ENCODE peak calls at places on chromosomes 6 and 20, in four cellular contexts. W, C, O and X are unnamed samples.

GRCh38 chr6:127026247-127026646 is 92.2 kb upstream of the RSPO3 start:
- DNase-seq in W (no peak), C (peak), O (no peak), X (peak)

GRCh38 chr6:139699335-139699734 is 324.9 kb upstream of the CITED2 start:
- DNase-seq in W (no peak), C (no peak), O (no peak), X (no peak)

GRCh38 chr6:217048-217659 is 75.1 kb upstream of the DUSP22 start:
- DNase-seq in W (no peak), C (peak), O (peak), X (no peak)

GRCh38 chr6:100160913-100161312 is 166.9 kb upstream of the MCHR2 start:
- DNase-seq in W (no peak), C (peak), O (no peak), X (no peak)

GRCh38 chr20:38550274-38550673 is 30.7 kb upstream of the ADIG start:
- DNase-seq in W (no peak), C (peak), O (no peak), X (no peak)

GRCh38 chr20:3572151-3572550 is 91.0 kb downstream of the GFRA4 start:
- DNase-seq in W (no peak), C (no peak), O (no peak), X (no peak)

GRCh38 chr6:85431271-85431670 is 18.6 kb upstream of the NT5E start:
- DNase-seq in W (no peak), C (no peak), O (no peak), X (no peak)

GRCh38 chr20:17445561-17445960 is 85.6 kb downstream of the BFSP1 start:
- DNase-seq in W (no peak), C (no peak), O (no peak), X (no peak)

GRCh38 chr20:48831702-48832422 is 4.1 kb upstream of the PREX1 start:
- DNase-seq in W (peak), C (no peak), O (no peak), X (no peak)

GRCh38 chr6:21381336-21381963 is 212.1 kb upstream of the SOX4 start:
- DNase-seq in W (no peak), C (no peak), O (no peak), X (no peak)

GRCh38 chr20:34532751-34533150 is 16.5 kb downstream of the DYNLRB1 start:
- DNase-seq in W (no peak), C (no peak), O (no peak), X (no peak)

GRCh38 chr20:35598899-35599775 is 16.5 kb upstream of the SPAG4 start:
- DNase-seq in W (no peak), C (no peak), O (no peak), X (no peak)

GRCh38 chr6:152605901-152606390 is 31.2 kb downstream of the SYNE1 start:
- DNase-seq in W (no peak), C (no peak), O (no peak), X (no peak)

GRCh38 chr6:159132664-159133063 is 36.5 kb upstream of the FNDC1 start:
- DNase-seq in W (no peak), C (no peak), O (peak), X (no peak)

GRCh38 chr6:56840467-56841371 is 114.2 kb upstream of the BEND6 start:
- DNase-seq in W (no peak), C (no peak), O (no peak), X (no peak)

GRCh38 chr6:154683756-154684523 is 49.3 kb upstream of the SCAF8 start:
- DNase-seq in W (no peak), C (no peak), O (no peak), X (no peak)

GRCh38 chr20:23228912-23229311 is 121.7 kb upstream of the NXT1 start:
- DNase-seq in W (no peak), C (no peak), O (no peak), X (no peak)

GRCh38 chr20:44422083-44422482 is 53.6 kb upstream of the TTPAL start:
- DNase-seq in W (no peak), C (no peak), O (no peak), X (peak)

GRCh38 chr6:102766946-102767345 is 1373.4 kb downstream of the GRIK2 start:
- DNase-seq in W (no peak), C (no peak), O (no peak), X (no peak)

GRCh38 chr6:32116674-32117073 is 7.5 kb upstream of the TNXB start:
- DNase-seq in W (no peak), C (peak), O (no peak), X (no peak)

GRCh38 chr6:170082531-170083187 is 208.2 kb downstream of the DLL1 start:
- DNase-seq in W (peak), C (no peak), O (no peak), X (no peak)

GRCh38 chr6:27617046-27617687 is 144.3 kb upstream of the ZNF184 start:
- DNase-seq in W (no peak), C (peak), O (no peak), X (no peak)

GRCh38 chr20:10221022-10221421 is 2.4 kb downstream of the SNAP25 start:
- DNase-seq in W (no peak), C (no peak), O (no peak), X (no peak)

GRCh38 chr6:3526962-3527796 is 70.3 kb upstream of the SLC22A23 start:
- DNase-seq in W (no peak), C (no peak), O (no peak), X (no peak)

GRCh38 chr6:167578371-167578901 is 248.3 kb upstream of the AFDN start:
- DNase-seq in W (no peak), C (no peak), O (peak), X (no peak)

GRCh38 chr6:44732243-44732642 is 344.7 kb downstream of the CDC5L start:
- DNase-seq in W (no peak), C (no peak), O (no peak), X (no peak)

GRCh38 chr6:132300323-132300949 is 100.8 kb downstream of the MOXD1 start:
- DNase-seq in W (no peak), C (peak), O (no peak), X (no peak)

GRCh38 chr6:53792973-53793317 is 1.9 kb upstream of the LRRC1 start:
- DNase-seq in W (no peak), C (no peak), O (no peak), X (no peak)

GRCh38 chr20:46348231-46348803 is 40.0 kb upstream of the CDH22 start:
- DNase-seq in W (no peak), C (peak), O (no peak), X (no peak)

GRCh38 chr6:134074151-134074712 is 21.8 kb upstream of the SLC2A12 start:
- DNase-seq in W (no peak), C (peak), O (no peak), X (no peak)

GRCh38 chr6:27428502-27428901 is 39.9 kb downstream of the ZNF391 start:
- DNase-seq in W (no peak), C (no peak), O (no peak), X (no peak)

GRCh38 chr6:36848658-36849441 is 9.6 kb upstream of the CPNE5 start:
- DNase-seq in W (peak), C (peak), O (peak), X (no peak)

GRCh38 chr6:37048851-37049734 is 43.6 kb downstream of the FGD2 start:
- DNase-seq in W (no peak), C (no peak), O (no peak), X (peak)

GRCh38 chr6:32684246-32684645 is 17.8 kb upstream of the HLA-DQB1 start:
- DNase-seq in W (no peak), C (no peak), O (no peak), X (no peak)

GRCh38 chr6:150596439-150596838 is 3.2 kb upstream of the PLEKHG1 start:
- DNase-seq in W (no peak), C (no peak), O (no peak), X (no peak)

GRCh38 chr6:157825243-157825904 is 2.3 kb downstream of the SNX9 start:
- DNase-seq in W (no peak), C (no peak), O (no peak), X (no peak)

GRCh38 chr20:35776513-35777101 is 4.8 kb downstream of the PHF20 start:
- DNase-seq in W (peak), C (no peak), O (no peak), X (no peak)

GRCh38 chr20:25089096-25089495 is 7.2 kb upstream of the VSX1 start:
- DNase-seq in W (no peak), C (no peak), O (no peak), X (no peak)

GRCh38 chr20:37316116-37316774 is 26.8 kb downstream of the MANBAL start:
- DNase-seq in W (no peak), C (no peak), O (no peak), X (no peak)
- H3K27ac ChIP-seq in W (peak), C (no peak), O (peak), X (peak)

DNA sequence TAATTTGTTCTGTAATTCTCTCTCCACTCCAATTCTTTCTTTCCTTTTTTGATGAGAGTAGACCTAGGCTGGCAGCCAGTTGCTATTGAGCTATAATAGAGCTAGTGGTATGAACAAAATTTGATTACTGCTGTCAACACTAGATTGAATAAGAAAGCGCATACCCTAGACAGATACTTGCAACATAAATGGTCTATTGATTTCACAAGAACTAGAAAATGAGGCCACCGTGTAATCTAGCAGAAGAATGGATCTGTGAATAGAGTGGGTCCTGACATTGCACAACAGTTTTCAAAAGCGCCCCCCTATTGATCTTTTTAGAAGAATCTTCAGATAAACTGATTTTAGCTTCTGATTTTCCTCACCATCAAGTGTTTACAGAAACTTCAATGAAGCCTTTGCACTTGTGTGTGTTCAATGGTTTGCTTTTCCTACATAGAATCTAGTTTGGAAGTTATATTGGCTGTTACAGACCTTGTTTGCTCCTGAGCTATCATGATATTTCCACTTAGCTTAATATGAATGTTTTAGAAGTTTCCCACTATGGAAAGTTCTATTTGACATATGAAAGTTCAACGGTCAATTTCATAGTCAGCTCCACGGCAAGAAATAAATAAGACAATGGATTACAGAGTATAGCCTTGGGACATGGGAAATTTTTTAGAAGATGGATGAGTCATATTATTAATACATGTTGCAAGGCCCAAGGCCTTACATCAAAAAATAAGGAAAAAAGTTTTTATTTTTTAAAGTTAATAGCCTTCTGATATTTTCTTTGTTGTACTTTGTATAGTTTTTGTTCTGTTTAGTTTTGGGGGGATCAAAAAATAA is 55.6 kb downstream of the UTRN start:
- DNase-seq in W (no peak), C (no peak), O (no peak), X (no peak)
- H3K27ac ChIP-seq in W (no peak), C (no peak), O (peak), X (no peak)

GRCh38 chr6:1325471-1326309 is 13.8 kb downstream of the FOXQ1 start:
- DNase-seq in W (no peak), C (no peak), O (peak), X (peak)
- H3K27ac ChIP-seq in W (no peak), C (no peak), O (peak), X (peak)

DNA sequence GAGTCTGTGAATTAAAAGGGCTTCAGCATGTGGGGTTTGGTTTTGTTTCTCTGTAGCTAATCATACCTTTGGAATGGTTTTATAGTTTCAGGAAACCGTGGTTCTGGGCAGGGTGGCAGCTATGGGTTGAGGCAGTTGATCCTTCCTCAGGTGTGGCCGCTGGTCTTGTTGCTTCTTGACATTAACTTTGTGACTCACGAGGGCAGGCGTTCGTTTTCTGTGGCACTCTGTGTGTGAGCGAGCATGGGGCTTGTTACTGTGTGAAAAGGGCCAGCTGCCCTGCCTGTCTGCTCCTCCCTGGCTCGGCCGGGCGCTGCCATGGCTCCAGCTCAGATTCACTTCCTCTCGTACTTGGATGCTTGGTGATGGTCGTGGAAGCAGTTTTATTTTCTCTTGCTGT is 16.2 kb downstream of the DNAJC5 start:
- DNase-seq in W (no peak), C (no peak), O (peak), X (peak)
- H3K27ac ChIP-seq in W (no peak), C (no peak), O (peak), X (peak)

GRCh38 chr6:130872250-130873095 is 45.3 kb downstream of the SMLR1 start:
- DNase-seq in W (peak), C (peak), O (peak), X (no peak)

GRCh38 chr6:130864344-130864743 is 37.1 kb downstream of the SMLR1 start:
- DNase-seq in W (no peak), C (no peak), O (peak), X (no peak)

GRCh38 chr6:130870179-130870881 is 43.1 kb downstream of the SMLR1 start:
- DNase-seq in W (no peak), C (no peak), O (no peak), X (no peak)

GRCh38 chr6:130865793-130866192 is 38.6 kb downstream of the SMLR1 start:
- DNase-seq in W (no peak), C (no peak), O (no peak), X (no peak)

DNA sequence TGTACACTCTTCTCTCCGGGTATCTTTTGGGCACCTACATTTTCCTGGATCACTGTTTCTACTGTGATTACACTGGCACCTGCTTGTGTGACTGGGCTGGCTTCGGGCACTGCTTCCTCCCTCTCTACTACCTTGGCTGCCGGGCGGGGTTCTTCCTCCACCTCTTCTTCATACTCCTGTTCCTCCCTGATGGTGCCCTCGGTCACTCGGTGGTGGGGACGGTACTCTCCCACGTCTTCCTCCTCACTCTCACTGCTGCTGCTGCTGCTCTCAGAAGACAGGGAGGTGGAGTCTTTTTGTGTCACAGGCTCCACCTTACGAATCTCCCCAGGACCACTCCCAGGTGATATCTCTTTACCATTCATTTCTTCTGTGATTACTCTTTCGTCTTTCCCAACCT is 42.5 kb downstream of the SMLR1 start:
- DNase-seq in W (no peak), C (no peak), O (no peak), X (no peak)
- H3K27ac ChIP-seq in W (no peak), C (no peak), O (no peak), X (no peak)

GRCh38 chr20:12331236-12331635 is 413.5 kb downstream of the BTBD3 start:
- DNase-seq in W (no peak), C (no peak), O (no peak), X (no peak)
- H3K27ac ChIP-seq in W (no peak), C (no peak), O (no peak), X (no peak)

GRCh38 chr6:45923831-45924391 is 91.7 kb downstream of the CLIC5 start:
- DNase-seq in W (no peak), C (no peak), O (no peak), X (peak)

GRCh38 chr6:45924763-45925342 is 90.8 kb downstream of the CLIC5 start:
- DNase-seq in W (no peak), C (no peak), O (no peak), X (no peak)

GRCh38 chr6:45920819-45921511 is 94.7 kb downstream of the CLIC5 start:
- DNase-seq in W (no peak), C (no peak), O (no peak), X (no peak)

GRCh38 chr6:45922728-45923351 is 92.8 kb downstream of the CLIC5 start:
- DNase-seq in W (peak), C (peak), O (no peak), X (peak)

GRCh38 chr6:45921703-45922270 is 93.9 kb downstream of the CLIC5 start:
- DNase-seq in W (peak), C (no peak), O (no peak), X (no peak)
- H3K27ac ChIP-seq in W (peak), C (no peak), O (no peak), X (no peak)